ENCODE peak calls at places on chromosomes 4 and X, in seven cellular contexts. One of them, this sample, is unnamed.

GRCh38 chr4:7068883-7069282 is 1.0 kb upstream of the GRPEL1 start:
- DNase-seq in GM20000: no peak
- DNase-seq in Calu3: no peak
- DNase-seq in NCI-H748 treated with DMSO at 0.1 percent for 48 hours: no peak
- DNase-seq in Panc1: no peak
- DNase-seq in CD4-positive, alpha-beta T cell: no peak
- DNase-seq in brain pericyte: no peak
- DNase-seq in this sample: no peak

GRCh38 chr4:186021461-186022167 is 47.3 kb upstream of the TLR3 start:
- DNase-seq in GM20000: peak; percentile 39
- DNase-seq in Calu3: peak; percentile 14
- DNase-seq in NCI-H748 treated with DMSO at 0.1 percent for 48 hours: peak; percentile 12
- DNase-seq in Panc1: peak; percentile 12
- DNase-seq in CD4-positive, alpha-beta T cell: no peak
- DNase-seq in brain pericyte: peak; percentile 24
- DNase-seq in this sample: no peak

GRCh38 chr4:110852793-110853192 is 229.9 kb upstream of the PITX2 start:
- DNase-seq in GM20000: no peak
- DNase-seq in Calu3: no peak
- DNase-seq in NCI-H748 treated with DMSO at 0.1 percent for 48 hours: no peak
- DNase-seq in Panc1: no peak
- DNase-seq in CD4-positive, alpha-beta T cell: no peak
- DNase-seq in brain pericyte: no peak
- DNase-seq in this sample: no peak

GRCh38 chr4:23805381-23805780 is 84.5 kb downstream of the PPARGC1A start:
- DNase-seq in GM20000: no peak
- DNase-seq in Calu3: no peak
- DNase-seq in NCI-H748 treated with DMSO at 0.1 percent for 48 hours: no peak
- DNase-seq in Panc1: no peak
- DNase-seq in CD4-positive, alpha-beta T cell: no peak
- DNase-seq in brain pericyte: no peak
- DNase-seq in this sample: no peak

GRCh38 chr4:103268746-103269145 is 70.6 kb upstream of the CENPE start:
- DNase-seq in GM20000: no peak
- DNase-seq in Calu3: no peak
- DNase-seq in NCI-H748 treated with DMSO at 0.1 percent for 48 hours: no peak
- DNase-seq in Panc1: no peak
- DNase-seq in CD4-positive, alpha-beta T cell: no peak
- DNase-seq in brain pericyte: no peak
- DNase-seq in this sample: no peak

GRCh38 chr4:168924648-168925047 is 85.4 kb downstream of the CBR4 start:
- DNase-seq in GM20000: no peak
- DNase-seq in Calu3: no peak
- DNase-seq in NCI-H748 treated with DMSO at 0.1 percent for 48 hours: no peak
- DNase-seq in Panc1: no peak
- DNase-seq in CD4-positive, alpha-beta T cell: no peak
- DNase-seq in brain pericyte: no peak
- DNase-seq in this sample: no peak

GRCh38 chr4:82984459-82984858 is 26.2 kb downstream of the LIN54 start:
- DNase-seq in GM20000: no peak
- DNase-seq in Calu3: no peak
- DNase-seq in NCI-H748 treated with DMSO at 0.1 percent for 48 hours: no peak
- DNase-seq in Panc1: no peak
- DNase-seq in CD4-positive, alpha-beta T cell: no peak
- DNase-seq in brain pericyte: no peak
- DNase-seq in this sample: no peak

GRCh38 chrX:103073442-103073841 is 9.5 kb upstream of the BEX1 start:
- DNase-seq in GM20000: no peak
- DNase-seq in Calu3: no peak
- DNase-seq in NCI-H748 treated with DMSO at 0.1 percent for 48 hours: no peak
- DNase-seq in Panc1: no peak
- DNase-seq in CD4-positive, alpha-beta T cell: no peak
- DNase-seq in brain pericyte: no peak
- DNase-seq in this sample: no peak

GRCh38 chrX:41335590-41336331 is 1.8 kb downstream of the DDX3X start:
- DNase-seq in GM20000: no peak
- DNase-seq in Calu3: no peak
- DNase-seq in NCI-H748 treated with DMSO at 0.1 percent for 48 hours: no peak
- DNase-seq in Panc1: no peak
- DNase-seq in CD4-positive, alpha-beta T cell: no peak
- DNase-seq in brain pericyte: no peak
- DNase-seq in this sample: no peak

GRCh38 chr4:100312615-100313355 is 122.5 kb upstream of the DDIT4L start:
- DNase-seq in GM20000: no peak
- DNase-seq in Calu3: no peak
- DNase-seq in NCI-H748 treated with DMSO at 0.1 percent for 48 hours: no peak
- DNase-seq in Panc1: no peak
- DNase-seq in CD4-positive, alpha-beta T cell: no peak
- DNase-seq in brain pericyte: no peak
- DNase-seq in this sample: no peak

GRCh38 chr4:83753260-83753659 is 217.4 kb downstream of the GPAT3 start:
- DNase-seq in GM20000: no peak
- DNase-seq in Calu3: no peak
- DNase-seq in NCI-H748 treated with DMSO at 0.1 percent for 48 hours: no peak
- DNase-seq in Panc1: no peak
- DNase-seq in CD4-positive, alpha-beta T cell: no peak
- DNase-seq in brain pericyte: no peak
- DNase-seq in this sample: no peak

GRCh38 chr4:89511776-89512175 is 204.2 kb upstream of the GPRIN3 start:
- DNase-seq in GM20000: no peak
- DNase-seq in Calu3: no peak
- DNase-seq in NCI-H748 treated with DMSO at 0.1 percent for 48 hours: peak; percentile 52
- DNase-seq in Panc1: no peak
- DNase-seq in CD4-positive, alpha-beta T cell: no peak
- DNase-seq in brain pericyte: no peak
- DNase-seq in this sample: no peak

GRCh38 chrX:131083510-131084142 is 25.5 kb downstream of the ARHGAP36 start:
- DNase-seq in GM20000: no peak
- DNase-seq in Calu3: no peak
- DNase-seq in NCI-H748 treated with DMSO at 0.1 percent for 48 hours: no peak
- DNase-seq in Panc1: no peak
- DNase-seq in CD4-positive, alpha-beta T cell: no peak
- DNase-seq in brain pericyte: no peak
- DNase-seq in this sample: no peak

GRCh38 chr4:71520308-71520707 is 181.5 kb downstream of the SLC4A4 start:
- DNase-seq in GM20000: no peak
- DNase-seq in Calu3: no peak
- DNase-seq in NCI-H748 treated with DMSO at 0.1 percent for 48 hours: no peak
- DNase-seq in Panc1: no peak
- DNase-seq in CD4-positive, alpha-beta T cell: no peak
- DNase-seq in brain pericyte: no peak
- DNase-seq in this sample: no peak

GRCh38 chr4:182145360-182145905 is 97.8 kb upstream of the TENM3 start:
- DNase-seq in GM20000: no peak
- DNase-seq in Calu3: no peak
- DNase-seq in NCI-H748 treated with DMSO at 0.1 percent for 48 hours: no peak
- DNase-seq in Panc1: no peak
- DNase-seq in CD4-positive, alpha-beta T cell: no peak
- DNase-seq in brain pericyte: no peak
- DNase-seq in this sample: no peak

GRCh38 chr4:33134366-33134765 is 2414.2 kb downstream of the PCDH7 start:
- DNase-seq in GM20000: no peak
- DNase-seq in Calu3: no peak
- DNase-seq in NCI-H748 treated with DMSO at 0.1 percent for 48 hours: no peak
- DNase-seq in Panc1: no peak
- DNase-seq in CD4-positive, alpha-beta T cell: no peak
- DNase-seq in brain pericyte: no peak
- DNase-seq in this sample: no peak

GRCh38 chrX:101117701-101118100 is 19.7 kb downstream of the CENPI start:
- DNase-seq in GM20000: no peak
- DNase-seq in Calu3: no peak
- DNase-seq in NCI-H748 treated with DMSO at 0.1 percent for 48 hours: no peak
- DNase-seq in Panc1: no peak
- DNase-seq in CD4-positive, alpha-beta T cell: no peak
- DNase-seq in brain pericyte: no peak
- DNase-seq in this sample: no peak

GRCh38 chrX:82813671-82814078 is 694.4 kb upstream of the POU3F4 start:
- DNase-seq in GM20000: no peak
- DNase-seq in Calu3: peak; percentile 41
- DNase-seq in NCI-H748 treated with DMSO at 0.1 percent for 48 hours: no peak
- DNase-seq in Panc1: peak; percentile 80
- DNase-seq in CD4-positive, alpha-beta T cell: no peak
- DNase-seq in brain pericyte: peak; percentile 8
- DNase-seq in this sample: no peak

GRCh38 chr4:47855350-47855749 is 17.5 kb upstream of the CORIN start:
- DNase-seq in GM20000: no peak
- DNase-seq in Calu3: no peak
- DNase-seq in NCI-H748 treated with DMSO at 0.1 percent for 48 hours: no peak
- DNase-seq in Panc1: no peak
- DNase-seq in CD4-positive, alpha-beta T cell: no peak
- DNase-seq in brain pericyte: peak; percentile 30
- DNase-seq in this sample: no peak

GRCh38 chr4:1074077-1074476 is 39.3 kb downstream of the RNF212 start:
- DNase-seq in GM20000: no peak
- DNase-seq in Calu3: no peak
- DNase-seq in NCI-H748 treated with DMSO at 0.1 percent for 48 hours: no peak
- DNase-seq in Panc1: no peak
- DNase-seq in CD4-positive, alpha-beta T cell: no peak
- DNase-seq in brain pericyte: no peak
- DNase-seq in this sample: no peak

GRCh38 chrX:9562851-9563250 is 98.0 kb downstream of the TBL1X start:
- DNase-seq in GM20000: no peak
- DNase-seq in Calu3: peak; percentile 30
- DNase-seq in NCI-H748 treated with DMSO at 0.1 percent for 48 hours: no peak
- DNase-seq in Panc1: no peak
- DNase-seq in CD4-positive, alpha-beta T cell: no peak
- DNase-seq in brain pericyte: no peak
- DNase-seq in this sample: peak; percentile 31

GRCh38 chr4:146577111-146577510 is 55.4 kb upstream of the SLC10A7 start:
- DNase-seq in GM20000: no peak
- DNase-seq in Calu3: no peak
- DNase-seq in NCI-H748 treated with DMSO at 0.1 percent for 48 hours: no peak
- DNase-seq in Panc1: no peak
- DNase-seq in CD4-positive, alpha-beta T cell: no peak
- DNase-seq in brain pericyte: no peak
- DNase-seq in this sample: peak; percentile 41

GRCh38 chr4:24778427-24779225 is 16.7 kb upstream of the SOD3 start:
- DNase-seq in GM20000: no peak
- DNase-seq in Calu3: no peak
- DNase-seq in NCI-H748 treated with DMSO at 0.1 percent for 48 hours: no peak
- DNase-seq in Panc1: no peak
- DNase-seq in CD4-positive, alpha-beta T cell: no peak
- DNase-seq in brain pericyte: peak; percentile 71
- DNase-seq in this sample: peak; percentile 36

GRCh38 chr4:139986621-139987510 is 167.1 kb downstream of the MAML3 start:
- DNase-seq in GM20000: no peak
- DNase-seq in Calu3: no peak
- DNase-seq in NCI-H748 treated with DMSO at 0.1 percent for 48 hours: no peak
- DNase-seq in Panc1: no peak
- DNase-seq in CD4-positive, alpha-beta T cell: no peak
- DNase-seq in brain pericyte: no peak
- DNase-seq in this sample: no peak

GRCh38 chr4:168569066-168569908 is 72.4 kb downstream of the PALLD start:
- DNase-seq in GM20000: no peak
- DNase-seq in Calu3: peak; percentile 44
- DNase-seq in NCI-H748 treated with DMSO at 0.1 percent for 48 hours: peak; percentile 73
- DNase-seq in Panc1: no peak
- DNase-seq in CD4-positive, alpha-beta T cell: no peak
- DNase-seq in brain pericyte: no peak
- DNase-seq in this sample: no peak

GRCh38 chr4:146165840-146166239 is 9.7 kb upstream of the LSM6 start:
- DNase-seq in GM20000: no peak
- DNase-seq in Calu3: peak; percentile 0
- DNase-seq in NCI-H748 treated with DMSO at 0.1 percent for 48 hours: no peak
- DNase-seq in Panc1: no peak
- DNase-seq in CD4-positive, alpha-beta T cell: no peak
- DNase-seq in brain pericyte: no peak
- DNase-seq in this sample: peak; percentile 71

GRCh38 chrX:4243759-4244158 is 530.3 kb upstream of the PRKX start:
- DNase-seq in GM20000: no peak
- DNase-seq in Calu3: no peak
- DNase-seq in NCI-H748 treated with DMSO at 0.1 percent for 48 hours: no peak
- DNase-seq in Panc1: no peak
- DNase-seq in CD4-positive, alpha-beta T cell: no peak
- DNase-seq in brain pericyte: no peak
- DNase-seq in this sample: no peak